ENCODE peak calls at places on chromosomes 3 and 15, in ten cellular contexts. P, M, A, W, D, V, B, C, N and T are unnamed samples.

GRCh38 chr3:195198424-195199346 is 72.3 kb downstream of the XXYLT1 start:
- DNase-seq in P (no peak), M (no peak), A (no peak), W (no peak), D (no peak), V (no peak), B (no peak), C (no peak), N (no peak), T (peak; percentile 46)

GRCh38 chr3:184491011-184491576 is 70.5 kb upstream of the EPHB3 start:
- DNase-seq in P (peak; percentile 22), M (no peak), A (no peak), W (peak; percentile 86), D (no peak), V (no peak), B (no peak), C (peak; percentile 26), N (no peak), T (no peak)

GRCh38 chr3:51716805-51717204 is 9.9 kb downstream of the GRM2 start:
- DNase-seq in P (no peak), M (no peak), A (no peak), W (no peak), D (no peak), V (no peak), B (no peak), C (no peak), N (no peak), T (no peak)

GRCh38 chr3:71372369-71372768 is 211.2 kb downstream of the FOXP1 start:
- DNase-seq in P (no peak), M (no peak), A (no peak), W (no peak), D (no peak), V (no peak), B (no peak), C (no peak), N (no peak), T (no peak)

GRCh38 chr3:172808969-172809546 is 58.5 kb downstream of the ECT2 start:
- DNase-seq in P (no peak), M (no peak), A (peak; percentile 74), W (no peak), D (no peak), V (peak; percentile 10), B (peak; percentile 73), C (peak; percentile 63), N (peak; percentile 19), T (no peak)

GRCh38 chr3:188179006-188179966 is 25.3 kb downstream of the LPP start:
- DNase-seq in P (peak; percentile 80), M (no peak), A (no peak), W (no peak), D (no peak), V (no peak), B (peak; percentile 85), C (peak; percentile 84), N (no peak), T (peak; percentile 57)

GRCh38 chr3:105876745-105877624 is 8.2 kb upstream of the CBLB start:
- DNase-seq in P (no peak), M (no peak), A (no peak), W (no peak), D (no peak), V (peak; percentile 19), B (no peak), C (no peak), N (no peak), T (no peak)

GRCh38 chr3:127674099-127674792 is 1.5 kb downstream of the ABTB1 start:
- DNase-seq in P (peak; percentile 23), M (no peak), A (no peak), W (no peak), D (no peak), V (no peak), B (no peak), C (no peak), N (no peak), T (peak; percentile 19)

GRCh38 chr15:88744548-88745020 is 58.7 kb upstream of the ACAN start:
- DNase-seq in P (peak; percentile 82), M (no peak), A (peak; percentile 30), W (peak; percentile 13), D (no peak), V (no peak), B (no peak), C (no peak), N (no peak), T (no peak)

GRCh38 chr15:25690673-25691543 is 172.2 kb downstream of the ATP10A start:
- DNase-seq in P (peak; percentile 88), M (peak; percentile 72), A (peak; percentile 54), W (no peak), D (no peak), V (no peak), B (no peak), C (peak; percentile 96), N (no peak), T (peak; percentile 61)

GRCh38 chr3:125403789-125404188 is 28.7 kb upstream of the ZNF148 start:
- DNase-seq in P (no peak), M (no peak), A (no peak), W (no peak), D (no peak), V (no peak), B (peak; percentile 74), C (peak; percentile 75), N (no peak), T (no peak)

GRCh38 chr15:56893349-56893678 is 25.1 kb upstream of the TCF12 start:
- DNase-seq in P (no peak), M (no peak), A (no peak), W (no peak), D (no peak), V (no peak), B (no peak), C (no peak), N (no peak), T (no peak)

GRCh38 chr15:61890106-61890505 is 170.1 kb downstream of the VPS13C start:
- DNase-seq in P (no peak), M (no peak), A (peak; percentile 53), W (no peak), D (no peak), V (no peak), B (no peak), C (no peak), N (peak; percentile 60), T (no peak)

GRCh38 chr3:52874160-52874701 is 23.1 kb downstream of the STIMATE start:
- DNase-seq in P (no peak), M (no peak), A (no peak), W (no peak), D (no peak), V (no peak), B (no peak), C (no peak), N (no peak), T (no peak)

GRCh38 chr3:182766108-182766507 is 27.2 kb upstream of the ATP11B start:
- DNase-seq in P (no peak), M (no peak), A (no peak), W (no peak), D (no peak), V (no peak), B (no peak), C (no peak), N (no peak), T (no peak)
- H3K27me3 ChIP-seq in P (no peaks in the 10 kb centered on the region), M (no peaks in the 10 kb centered on the region), A (no peaks in the 10 kb centered on the region), W (no peaks in the 10 kb centered on the region), D (no peaks in the 10 kb centered on the region), V (no peaks in the 10 kb centered on the region), B (no peaks in the 10 kb centered on the region), C (no peaks in the 10 kb centered on the region), N (no peaks in the 10 kb centered on the region), T (no peaks in the 10 kb centered on the region)

DNA sequence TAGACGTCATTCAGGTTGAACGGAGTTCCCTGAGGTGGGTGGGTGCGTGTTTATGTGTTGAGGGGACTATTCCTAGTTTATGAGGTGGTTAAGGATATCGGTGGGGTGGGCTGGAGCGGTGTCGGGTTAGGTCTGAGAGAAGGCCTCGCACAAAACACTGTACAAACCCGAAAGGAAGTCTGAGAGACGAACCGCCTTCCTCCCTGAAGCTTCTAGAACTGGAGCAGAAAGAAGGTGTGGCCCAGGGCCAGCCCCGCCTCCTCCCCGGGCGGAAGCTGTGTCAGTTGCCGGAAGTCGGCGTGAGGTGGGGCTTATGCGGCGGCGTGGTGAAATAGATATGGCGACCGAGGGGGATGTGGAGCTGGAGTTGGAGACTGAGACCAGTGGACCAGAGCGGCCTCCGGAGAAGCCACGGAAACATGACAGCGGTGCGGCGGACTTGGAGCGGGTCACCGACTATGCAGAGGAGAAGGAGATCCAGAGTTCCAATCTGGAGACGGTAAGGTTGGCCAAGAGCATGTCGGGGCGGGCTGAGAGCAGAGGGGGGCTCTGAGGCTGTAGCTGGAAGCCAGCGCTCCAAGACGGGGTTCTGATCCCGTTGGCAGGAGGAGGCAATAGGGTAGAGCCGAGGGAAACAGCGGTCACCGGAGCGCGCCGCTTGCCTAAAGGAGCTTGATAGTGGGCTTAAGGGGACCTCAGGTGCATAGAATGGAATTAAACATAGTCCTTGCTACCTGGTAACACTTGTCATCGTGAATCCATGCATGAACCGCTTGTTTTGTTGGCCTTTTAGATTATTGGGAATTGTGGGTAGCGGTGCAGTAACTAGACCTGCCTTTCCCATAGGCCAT is at the start of gene HYPK:
- DNase-seq in P (peak; percentile 96), M (no peak), A (peak; percentile 93), W (peak; percentile 96), D (peak; percentile 83), V (peak; percentile 90), B (peak; percentile 97), C (peak; percentile 95), N (peak; percentile 77), T (peak; percentile 93)
- H3K36me3 ChIP-seq in P (peaks cover 74% of the 10 kb centered on the region), M (peaks cover 5% of the 10 kb centered on the region), A (peaks cover 28% of the 10 kb centered on the region), W (peaks cover 13% of the 10 kb centered on the region), D (peaks cover 20% of the 10 kb centered on the region), V (peaks cover 9% of the 10 kb centered on the region), B (peaks cover 26% of the 10 kb centered on the region), C (peaks cover 27% of the 10 kb centered on the region), N (peaks cover 24% of the 10 kb centered on the region), T (no peaks in the 10 kb centered on the region)

GRCh38 chr15:33309602-33310276 is 1.0 kb upstream of the RYR3 start:
- DNase-seq in P (peak; percentile 78), M (no peak), A (peak; percentile 4), W (no peak), D (no peak), V (no peak), B (peak; percentile 45), C (peak; percentile 10), N (peak; percentile 17), T (peak; percentile 29)
- H3K27me3 ChIP-seq in P (peaks cover 32% of the 10 kb centered on the region), M (peaks cover 24% of the 10 kb centered on the region), A (peaks cover 57% of the 10 kb centered on the region), W (peaks cover 14% of the 10 kb centered on the region), D (peaks cover 6% of the 10 kb centered on the region), V (no peaks in the 10 kb centered on the region), B (no peaks in the 10 kb centered on the region), C (peaks cover 52% of the 10 kb centered on the region), N (peaks cover 16% of the 10 kb centered on the region), T (peaks cover 25% of the 10 kb centered on the region)

DNA sequence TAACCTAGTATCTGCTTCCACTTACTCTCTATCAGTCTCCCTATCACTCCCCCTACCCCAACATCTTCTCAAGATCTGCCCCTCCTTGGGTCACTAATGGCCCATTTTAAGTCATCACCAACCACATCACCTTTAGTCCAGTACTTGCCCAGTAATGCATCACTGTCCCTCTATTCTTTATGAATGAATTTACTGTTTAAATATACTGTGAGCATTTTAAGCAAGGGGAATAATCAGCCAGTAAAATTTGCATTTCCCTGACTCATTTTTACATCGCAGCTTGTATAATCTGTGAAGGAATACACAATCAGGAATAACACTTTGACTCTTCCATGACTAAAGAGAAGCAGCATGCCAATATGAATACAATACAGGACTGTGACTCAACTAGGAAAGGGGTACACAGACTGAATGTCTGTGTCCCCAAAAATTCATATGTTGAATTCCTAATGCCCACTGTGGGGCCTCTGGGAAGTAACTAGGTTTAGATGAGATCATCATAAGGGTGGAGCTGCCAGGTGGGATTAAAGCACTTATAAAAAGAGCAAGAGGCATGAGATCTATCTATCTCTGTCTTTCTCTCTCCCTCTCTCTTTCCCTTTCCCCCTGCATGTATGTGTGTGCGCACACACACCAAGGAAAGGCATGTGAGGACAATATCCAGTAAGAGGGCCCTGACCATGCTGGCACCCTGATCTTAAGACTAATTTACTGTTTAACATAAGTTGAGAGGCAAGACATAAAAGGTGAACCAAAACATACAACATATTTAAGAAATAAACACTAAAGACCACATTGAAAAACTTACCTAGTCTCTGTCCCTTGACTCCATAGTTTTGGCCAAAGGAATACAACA is 12.2 kb downstream of the B4GALT4 start:
- DNase-seq in P (no peak), M (no peak), A (no peak), W (no peak), D (no peak), V (no peak), B (no peak), C (peak; percentile 29), N (no peak), T (no peak)
- H3K36me3 ChIP-seq in P (peaks cover 71% of the 10 kb centered on the region), M (peaks cover 2% of the 10 kb centered on the region), A (peaks cover 55% of the 10 kb centered on the region), W (peaks cover 3% of the 10 kb centered on the region), D (peaks cover 22% of the 10 kb centered on the region), V (peaks cover 4% of the 10 kb centered on the region), B (peaks cover 35% of the 10 kb centered on the region), C (peaks cover 58% of the 10 kb centered on the region), N (peaks cover 28% of the 10 kb centered on the region), T (no peaks in the 10 kb centered on the region)